ENCODE peak calls at places on chromosome 11, in six cellular contexts. Y, O, S, N, H and C are unnamed samples.

GRCh38 chr11:117821431-117821830 is 3.1 kb downstream of the FXYD2 start:
- DNase-seq in N (no peak), O (no peak), Y (no peak), S (no peak), H (no peak), C (no peak)

GRCh38 chr11:15826826-15827225 is 529.5 kb downstream of the SOX6 start:
- DNase-seq in O (peak), N (no peak), Y (no peak), H (peak), S (no peak), C (no peak)

GRCh38 chr11:117134431-117134830 is 9.7 kb upstream of the PAFAH1B2 start:
- DNase-seq in Y (no peak), H (no peak), O (no peak), S (no peak), N (no peak), C (no peak)

GRCh38 chr11:69209038-69209350 is 53.3 kb downstream of the SMIM38 start:
- DNase-seq in S (no peak), Y (no peak), N (no peak), O (no peak), H (no peak), C (no peak)

GRCh38 chr11:119337581-119338317 is 2.9 kb downstream of the C1QTNF5 start:
- DNase-seq in O (no peak), H (no peak), Y (no peak), S (no peak), N (peak), C (no peak)

GRCh38 chr11:2539761-2540520 is 95.1 kb downstream of the KCNQ1 start:
- DNase-seq in S (no peak), H (no peak), O (peak), N (no peak), Y (peak), C (no peak)

GRCh38 chr11:69166186-69167115 is 10.7 kb downstream of the SMIM38 start:
- DNase-seq in S (no peak), N (peak), O (no peak), H (peak), Y (peak), C (peak)

GRCh38 chr11:78647266-78647915 is 72.7 kb upstream of the NARS2 start:
- DNase-seq in N (no peak), O (no peak), H (no peak), S (no peak), Y (no peak), C (no peak)

GRCh38 chr11:19092342-19092741 is 24.6 kb upstream of the ZDHHC13 start:
- DNase-seq in H (no peak), S (no peak), O (no peak), N (no peak), Y (no peak), C (no peak)

GRCh38 chr11:119101367-119101758 is 290 bp downstream of the DPAGT1 start:
- DNase-seq in N (no peak), O (peak), H (peak), Y (no peak), S (no peak), C (no peak)

GRCh38 chr11:124315052-124315451 is 1.3 kb upstream of the OR8D1 start:
- DNase-seq in H (no peak), O (no peak), Y (no peak), S (no peak), N (peak), C (no peak)

GRCh38 chr11:82732734-82733443 is 775 bp downstream of the FAM181B start:
- DNase-seq in N (no peak), H (no peak), S (no peak), Y (peak), O (peak), C (no peak)

GRCh38 chr11:133966147-133966546 is 9.4 kb upstream of the IGSF9B start:
- DNase-seq in H (no peak), S (no peak), N (no peak), Y (no peak), O (no peak), C (peak)

GRCh38 chr11:131370090-131370751 is at the start of gene NTM:
- DNase-seq in N (peak), S (no peak), H (no peak), Y (peak), O (no peak), C (peak)

GRCh38 chr11:15568440-15568839 is 453.7 kb downstream of the INSC start:
- DNase-seq in H (no peak), N (no peak), S (no peak), Y (no peak), O (no peak), C (no peak)

GRCh38 chr11:12430912-12431311 is 53.5 kb downstream of the PARVA start:
- DNase-seq in O (peak), S (no peak), N (peak), Y (peak), H (peak), C (no peak)

GRCh38 chr11:10550503-10550902 is 9.5 kb upstream of the RNF141 start:
- DNase-seq in O (no peak), H (peak), Y (no peak), N (peak), S (no peak), C (no peak)

DNA sequence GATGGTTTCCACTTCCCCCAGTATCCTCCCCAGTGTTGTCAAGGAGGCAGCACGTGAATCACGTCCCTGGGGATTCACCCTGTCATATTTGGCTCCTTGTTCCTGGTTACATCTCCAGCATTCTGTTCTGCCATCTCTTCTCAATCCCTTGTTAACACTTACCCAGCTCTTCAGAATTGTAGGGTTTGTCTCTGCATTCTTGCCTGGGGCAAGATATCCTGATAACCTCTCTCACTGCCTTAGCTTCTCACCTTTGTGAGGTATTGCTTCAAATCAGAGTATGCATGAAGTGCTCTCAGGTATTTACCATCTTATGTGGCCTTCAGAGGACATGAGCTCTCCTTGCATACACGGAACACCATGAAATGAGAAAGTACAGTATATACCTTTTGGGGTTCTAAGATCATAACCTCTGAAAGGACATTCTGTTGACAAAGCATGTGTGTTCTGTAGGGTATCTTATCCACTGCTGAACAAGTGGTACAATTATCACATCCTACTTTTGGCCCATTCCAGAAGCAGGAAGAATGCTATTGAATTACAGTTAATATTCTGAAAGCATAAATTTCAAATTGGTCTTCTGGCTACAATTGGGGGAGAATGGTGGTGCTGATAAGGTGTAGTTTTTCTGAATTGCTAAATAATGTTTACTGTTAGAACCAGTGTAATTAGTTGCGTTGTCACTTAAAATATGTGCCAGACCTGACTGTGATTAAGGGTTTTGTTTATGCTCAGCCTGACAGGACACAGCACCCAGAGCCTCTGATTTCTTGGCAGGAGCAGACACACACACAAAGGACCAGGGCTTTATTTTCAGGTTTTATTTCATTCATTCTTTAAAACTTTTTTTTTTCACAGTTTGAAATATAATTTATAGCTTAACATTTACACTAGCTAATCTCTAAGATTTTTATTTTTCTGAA is 32.7 kb downstream of the VSTM5 start:
- DNase-seq in S (no peak), H (no peak), N (no peak), Y (no peak), O (no peak), C (no peak)
- H3K27ac ChIP-seq in S (no peak), H (no peak), N (no peak), Y (no peak), O (no peak), C (no peak)

GRCh38 chr11:102452461-102453285 is at the start of gene TMEM123:
- DNase-seq in O (peak), H (peak), Y (peak), S (peak), N (peak), C (peak)
- TF ChIP-seq POLR2A in O (peak), H (peak), Y (peak), S (no peak), N (no peak), C (peak)

GRCh38 chr11:13577881-13578280 is 82.1 kb upstream of the PTH start:
- DNase-seq in Y (no peak), S (no peak), N (no peak), O (no peak), H (no peak), C (no peak)
- H3K27ac ChIP-seq in Y (no peak), S (no peak), N (no peak), O (no peak), H (no peak), C (no peak)

DNA sequence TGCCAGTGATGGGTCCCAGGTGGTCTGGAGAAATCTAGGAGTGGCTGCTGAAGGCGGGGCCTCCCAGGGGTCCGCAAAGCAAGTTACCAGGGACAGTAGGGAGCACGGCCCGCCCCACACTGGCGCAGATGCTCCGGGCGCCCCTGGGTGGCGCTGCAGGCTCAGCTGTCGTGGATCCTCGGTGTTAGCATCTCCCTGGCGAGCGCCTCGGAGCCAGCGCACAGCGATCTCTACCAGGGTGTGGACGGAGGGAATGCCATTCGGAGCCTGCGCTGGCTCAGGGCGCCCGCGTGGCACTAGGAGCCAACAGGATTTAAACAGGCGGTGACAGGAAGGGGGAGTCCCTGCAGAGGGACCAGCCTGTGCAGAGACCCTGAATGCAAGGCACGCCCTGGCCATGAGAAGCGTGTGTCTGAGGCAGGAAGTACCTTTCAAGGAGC is 20.2 kb downstream of the FADS3 start:
- DNase-seq in H (peak), S (no peak), O (peak), Y (peak), N (peak), C (peak)
- TF ChIP-seq POLR2A in H (no peak), S (no peak), O (no peak), Y (peak), N (no peak), C (no peak)

DNA sequence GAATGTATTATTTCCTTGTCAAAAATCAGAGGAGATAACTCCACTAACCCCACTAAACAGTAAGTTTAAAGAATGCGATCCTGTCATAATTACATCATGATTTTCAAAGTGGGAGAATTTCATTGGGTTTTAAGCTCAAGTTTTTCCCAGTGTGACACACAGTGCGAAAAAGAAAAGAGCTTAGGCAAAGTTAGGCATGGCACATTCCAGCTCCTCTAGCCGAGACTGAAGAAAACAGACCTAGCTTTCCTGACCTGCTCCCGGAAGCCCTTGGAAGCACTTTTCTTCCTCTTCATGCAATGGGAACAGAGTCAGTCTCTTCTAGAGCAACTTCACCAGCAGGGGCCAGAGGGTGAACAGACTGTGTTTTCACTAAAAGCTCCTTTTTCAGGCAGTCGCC is 76.6 kb upstream of the AKIP1 start:
- DNase-seq in Y (no peak), H (no peak), S (no peak), N (no peak), O (no peak), C (no peak)
- H3K27ac ChIP-seq in Y (no peak), H (no peak), S (no peak), N (no peak), O (no peak), C (no peak)